ENCODE peak calls at places on chromosomes 12 and 14, in nine cellular contexts. One of them, this sample, is unnamed. For H3K27me3, the result is how much of the 10 kb centered on the place peaks cover.

GRCh38 chr12:62078020-62078419 is 182.2 kb upstream of the USP15 start:
- DNase-seq in right lobe of liver: no peak
- DNase-seq in lung: no peak
- DNase-seq in psoas muscle: no peak
- DNase-seq in testis: no peak
- DNase-seq in neural progenitor cell: no peak
- DNase-seq in MM.1S: no peak
- DNase-seq in PC-9: no peak
- DNase-seq in H9: no peak
- DNase-seq in this sample: no peak

GRCh38 chr14:22319526-22320352 is 269.3 kb downstream of the DAD1 start:
- DNase-seq in right lobe of liver: no peak
- DNase-seq in lung: peak
- DNase-seq in psoas muscle: no peak
- DNase-seq in testis: peak
- DNase-seq in neural progenitor cell: peak
- DNase-seq in MM.1S: peak
- DNase-seq in PC-9: peak
- DNase-seq in H9: peak
- DNase-seq in this sample: peak

GRCh38 chr14:25537846-25538455 is 488.0 kb upstream of the STXBP6 start:
- DNase-seq in right lobe of liver: peak
- DNase-seq in lung: no peak
- DNase-seq in psoas muscle: no peak
- DNase-seq in testis: peak
- DNase-seq in neural progenitor cell: peak
- DNase-seq in MM.1S: peak
- DNase-seq in PC-9: no peak
- DNase-seq in H9: peak
- DNase-seq in this sample: peak

GRCh38 chr12:41936333-41936732 is 208.3 kb downstream of the GXYLT1 start:
- DNase-seq in right lobe of liver: no peak
- DNase-seq in lung: no peak
- DNase-seq in psoas muscle: no peak
- DNase-seq in testis: no peak
- DNase-seq in neural progenitor cell: no peak
- DNase-seq in MM.1S: no peak
- DNase-seq in PC-9: no peak
- DNase-seq in H9: no peak
- DNase-seq in this sample: no peak

GRCh38 chr14:75084513-75084912 is 15.1 kb downstream of the ZC2HC1C start:
- DNase-seq in right lobe of liver: no peak
- DNase-seq in lung: no peak
- DNase-seq in psoas muscle: no peak
- DNase-seq in testis: no peak
- DNase-seq in neural progenitor cell: no peak
- DNase-seq in MM.1S: no peak
- DNase-seq in PC-9: no peak
- DNase-seq in H9: no peak
- DNase-seq in this sample: no peak

GRCh38 chr14:76995279-76996035 is 33.1 kb downstream of the IRF2BPL start:
- DNase-seq in right lobe of liver: no peak
- DNase-seq in lung: no peak
- DNase-seq in psoas muscle: no peak
- DNase-seq in testis: no peak
- DNase-seq in neural progenitor cell: no peak
- DNase-seq in MM.1S: no peak
- DNase-seq in PC-9: no peak
- DNase-seq in H9: no peak
- DNase-seq in this sample: no peak

GRCh38 chr14:84825481-84825880 is 704.5 kb upstream of the FLRT2 start:
- DNase-seq in right lobe of liver: no peak
- DNase-seq in lung: no peak
- DNase-seq in psoas muscle: no peak
- DNase-seq in testis: no peak
- DNase-seq in neural progenitor cell: no peak
- DNase-seq in MM.1S: no peak
- DNase-seq in PC-9: no peak
- DNase-seq in H9: no peak
- DNase-seq in this sample: no peak

GRCh38 chr12:4978737-4979136 is 64.9 kb upstream of the KCNA5 start:
- DNase-seq in right lobe of liver: no peak
- DNase-seq in lung: no peak
- DNase-seq in psoas muscle: no peak
- DNase-seq in testis: no peak
- DNase-seq in neural progenitor cell: no peak
- DNase-seq in MM.1S: no peak
- DNase-seq in PC-9: no peak
- DNase-seq in H9: peak
- DNase-seq in this sample: no peak

GRCh38 chr12:31118347-31118830 is 44.7 kb downstream of the DDX11 start:
- DNase-seq in right lobe of liver: no peak
- DNase-seq in lung: no peak
- DNase-seq in psoas muscle: no peak
- DNase-seq in testis: no peak
- DNase-seq in neural progenitor cell: peak
- DNase-seq in MM.1S: no peak
- DNase-seq in PC-9: no peak
- DNase-seq in H9: peak
- DNase-seq in this sample: peak

GRCh38 chr14:76828339-76829015 is 2.3 kb downstream of the LRRC74A start:
- DNase-seq in right lobe of liver: no peak
- DNase-seq in lung: no peak
- DNase-seq in psoas muscle: no peak
- DNase-seq in testis: no peak
- DNase-seq in neural progenitor cell: no peak
- DNase-seq in MM.1S: no peak
- DNase-seq in PC-9: no peak
- DNase-seq in H9: no peak
- DNase-seq in this sample: no peak

GRCh38 chr14:93480867-93481266 is 50.1 kb downstream of the UNC79 start:
- DNase-seq in right lobe of liver: no peak
- DNase-seq in lung: no peak
- DNase-seq in psoas muscle: no peak
- DNase-seq in testis: no peak
- DNase-seq in neural progenitor cell: no peak
- DNase-seq in MM.1S: no peak
- DNase-seq in PC-9: no peak
- DNase-seq in H9: no peak
- DNase-seq in this sample: no peak

GRCh38 chr14:96053600-96054381 is 14.6 kb downstream of the C14orf132 start:
- DNase-seq in right lobe of liver: no peak
- DNase-seq in lung: no peak
- DNase-seq in psoas muscle: no peak
- DNase-seq in testis: peak
- DNase-seq in neural progenitor cell: no peak
- DNase-seq in MM.1S: no peak
- DNase-seq in PC-9: peak
- DNase-seq in H9: no peak
- DNase-seq in this sample: peak

GRCh38 chr14:77988966-77989365 is 181.2 kb upstream of the NRXN3 start:
- DNase-seq in right lobe of liver: no peak
- DNase-seq in lung: no peak
- DNase-seq in psoas muscle: peak
- DNase-seq in testis: no peak
- DNase-seq in neural progenitor cell: no peak
- DNase-seq in MM.1S: no peak
- DNase-seq in PC-9: no peak
- DNase-seq in H9: no peak
- DNase-seq in this sample: peak

GRCh38 chr12:45893240-45893639 is 97.1 kb downstream of the SCAF11 start:
- DNase-seq in right lobe of liver: no peak
- DNase-seq in lung: no peak
- DNase-seq in psoas muscle: no peak
- DNase-seq in testis: peak
- DNase-seq in neural progenitor cell: peak
- DNase-seq in MM.1S: no peak
- DNase-seq in PC-9: no peak
- DNase-seq in H9: peak
- DNase-seq in this sample: peak
- H3K27me3 ChIP-seq in right lobe of liver: under half
- H3K27me3 ChIP-seq in lung: under half
- H3K27me3 ChIP-seq in psoas muscle: under half
- H3K27me3 ChIP-seq in testis: under half
- H3K27me3 ChIP-seq in neural progenitor cell: under half
- H3K27me3 ChIP-seq in MM.1S: under half
- H3K27me3 ChIP-seq in PC-9: under half
- H3K27me3 ChIP-seq in H9: under half
- H3K27me3 ChIP-seq in this sample: under half

GRCh38 chr12:129064201-129064881 is 211.1 kb downstream of the GLT1D1 start:
- DNase-seq in right lobe of liver: no peak
- DNase-seq in lung: no peak
- DNase-seq in psoas muscle: no peak
- DNase-seq in testis: no peak
- DNase-seq in neural progenitor cell: peak
- DNase-seq in MM.1S: no peak
- DNase-seq in PC-9: no peak
- DNase-seq in H9: peak
- DNase-seq in this sample: peak

GRCh38 chr12:129069886-129070285 is 216.6 kb downstream of the GLT1D1 start:
- DNase-seq in right lobe of liver: no peak
- DNase-seq in lung: no peak
- DNase-seq in psoas muscle: no peak
- DNase-seq in testis: no peak
- DNase-seq in neural progenitor cell: no peak
- DNase-seq in MM.1S: no peak
- DNase-seq in PC-9: no peak
- DNase-seq in H9: no peak
- DNase-seq in this sample: no peak

GRCh38 chr12:129063600-129063999 is 210.3 kb downstream of the GLT1D1 start:
- DNase-seq in right lobe of liver: no peak
- DNase-seq in lung: no peak
- DNase-seq in psoas muscle: no peak
- DNase-seq in testis: no peak
- DNase-seq in neural progenitor cell: no peak
- DNase-seq in MM.1S: no peak
- DNase-seq in PC-9: no peak
- DNase-seq in H9: no peak
- DNase-seq in this sample: no peak

GRCh38 chr12:129073157-129073915 is 220.1 kb downstream of the GLT1D1 start:
- DNase-seq in right lobe of liver: no peak
- DNase-seq in lung: no peak
- DNase-seq in psoas muscle: no peak
- DNase-seq in testis: no peak
- DNase-seq in neural progenitor cell: no peak
- DNase-seq in MM.1S: no peak
- DNase-seq in PC-9: no peak
- DNase-seq in H9: no peak
- DNase-seq in this sample: no peak

DNA sequence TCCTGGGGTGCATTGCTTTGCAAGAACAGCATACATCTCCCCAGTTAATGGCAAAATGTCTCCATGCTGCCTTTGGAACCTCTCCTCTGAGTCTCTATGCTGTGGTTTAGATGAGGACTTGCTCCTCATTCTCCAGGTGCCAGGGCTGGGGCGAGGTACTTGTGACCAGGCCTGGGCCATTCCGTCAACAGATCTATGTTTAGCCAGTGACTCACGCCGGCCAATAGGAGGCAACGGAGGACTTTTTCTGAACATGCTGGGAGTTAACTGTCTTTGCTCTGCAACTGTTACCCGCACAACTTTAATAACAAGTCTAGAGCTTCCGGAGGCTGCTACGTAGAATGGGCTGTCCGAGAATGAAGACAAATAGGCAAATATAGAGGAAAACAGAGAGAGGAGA is 214.2 kb downstream of the GLT1D1 start:
- DNase-seq in right lobe of liver: no peak
- DNase-seq in lung: no peak
- DNase-seq in psoas muscle: no peak
- DNase-seq in testis: no peak
- DNase-seq in neural progenitor cell: peak
- DNase-seq in MM.1S: no peak
- DNase-seq in PC-9: no peak
- DNase-seq in H9: peak
- DNase-seq in this sample: peak
- TF ChIP-seq CTCF in right lobe of liver: no peak
- TF ChIP-seq CTCF in lung: no peak
- TF ChIP-seq CTCF in psoas muscle: no peak
- TF ChIP-seq CTCF in testis: no peak
- TF ChIP-seq CTCF in neural progenitor cell: peak
- TF ChIP-seq CTCF in MM.1S: no peak
- TF ChIP-seq CTCF in PC-9: no peak
- TF ChIP-seq CTCF in H9: peak
- TF ChIP-seq CTCF in this sample: peak

GRCh38 chr14:82661258-82661657 is 1127.6 kb upstream of the SEL1L start:
- DNase-seq in right lobe of liver: no peak
- DNase-seq in lung: no peak
- DNase-seq in psoas muscle: no peak
- DNase-seq in testis: no peak
- DNase-seq in neural progenitor cell: no peak
- DNase-seq in MM.1S: no peak
- DNase-seq in PC-9: no peak
- DNase-seq in H9: no peak
- DNase-seq in this sample: no peak

GRCh38 chr14:82667501-82667900 is 1133.8 kb upstream of the SEL1L start:
- DNase-seq in right lobe of liver: no peak
- DNase-seq in lung: no peak
- DNase-seq in psoas muscle: no peak
- DNase-seq in testis: no peak
- DNase-seq in neural progenitor cell: no peak
- DNase-seq in MM.1S: no peak
- DNase-seq in PC-9: no peak
- DNase-seq in H9: no peak
- DNase-seq in this sample: no peak

DNA sequence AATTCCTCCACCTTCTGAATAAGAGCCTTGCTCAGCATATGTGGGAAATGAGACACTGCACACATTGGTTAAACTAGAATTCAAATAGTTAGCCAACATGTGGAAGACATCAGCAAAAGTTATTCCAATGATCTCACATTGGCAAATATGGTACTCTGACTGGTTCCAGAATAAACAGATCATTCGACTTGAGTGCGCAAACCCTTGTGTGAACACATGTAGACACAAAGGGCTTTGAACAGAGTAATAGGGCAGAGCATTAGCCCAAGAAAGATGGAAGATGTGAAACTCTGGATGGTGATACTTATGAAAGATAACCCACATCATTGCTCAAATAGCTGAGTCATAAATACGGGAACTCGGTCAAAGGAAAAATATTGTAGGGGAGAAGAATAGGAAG is 1133.4 kb upstream of the SEL1L start:
- DNase-seq in right lobe of liver: no peak
- DNase-seq in lung: no peak
- DNase-seq in psoas muscle: no peak
- DNase-seq in testis: no peak
- DNase-seq in neural progenitor cell: no peak
- DNase-seq in MM.1S: no peak
- DNase-seq in PC-9: no peak
- DNase-seq in H9: no peak
- DNase-seq in this sample: no peak
- H3K27me3 ChIP-seq in right lobe of liver: under half
- H3K27me3 ChIP-seq in lung: under half
- H3K27me3 ChIP-seq in psoas muscle: under half
- H3K27me3 ChIP-seq in testis: under half
- H3K27me3 ChIP-seq in neural progenitor cell: under half
- H3K27me3 ChIP-seq in MM.1S: under half
- H3K27me3 ChIP-seq in PC-9: under half
- H3K27me3 ChIP-seq in H9: under half
- H3K27me3 ChIP-seq in this sample: under half

GRCh38 chr14:46663382-46663781 is 11.8 kb upstream of the RPL10L start:
- DNase-seq in right lobe of liver: no peak
- DNase-seq in lung: no peak
- DNase-seq in psoas muscle: no peak
- DNase-seq in testis: no peak
- DNase-seq in neural progenitor cell: no peak
- DNase-seq in MM.1S: no peak
- DNase-seq in PC-9: no peak
- DNase-seq in H9: no peak
- DNase-seq in this sample: no peak

GRCh38 chr14:46661728-46662127 is 10.1 kb upstream of the RPL10L start:
- DNase-seq in right lobe of liver: no peak
- DNase-seq in lung: no peak
- DNase-seq in psoas muscle: no peak
- DNase-seq in testis: no peak
- DNase-seq in neural progenitor cell: peak
- DNase-seq in MM.1S: no peak
- DNase-seq in PC-9: no peak
- DNase-seq in H9: peak
- DNase-seq in this sample: no peak
- TF ChIP-seq CTCF in right lobe of liver: no peak
- TF ChIP-seq CTCF in lung: no peak
- TF ChIP-seq CTCF in psoas muscle: no peak
- TF ChIP-seq CTCF in testis: no peak
- TF ChIP-seq CTCF in neural progenitor cell: peak
- TF ChIP-seq CTCF in MM.1S: no peak
- TF ChIP-seq CTCF in PC-9: peak
- TF ChIP-seq CTCF in H9: peak
- TF ChIP-seq CTCF in this sample: peak